ENCODE peak calls at places on chromosomes 13 and 19, in six cellular contexts. H is lung, V is tibial artery, M is epithelial cell of esophagus, A is body of pancreas, Y is choroid plexus epithelial cell. I is an unnamed sample.

GRCh38 chr13:76438050-76438449 is 448.2 kb downstream of the KCTD12 start:
- DNase-seq in V (no peak), A (no peak), M (peak; percentile 77), Y (peak; percentile 28), H (no peak), I (peak; percentile 42)

GRCh38 chr19:3178973-3179738 is 587 bp downstream of the S1PR4 start:
- DNase-seq in M (no peak), A (no peak), Y (no peak), H (no peak), V (no peak), I (no peak)

GRCh38 chr13:55615080-55615479 is 1525.6 kb upstream of the PRR20A start:
- DNase-seq in M (no peak), H (no peak), Y (no peak), V (no peak), A (no peak), I (no peak)

GRCh38 chr19:17406039-17406886 is 833 bp upstream of the BST2 start:
- DNase-seq in M (no peak), H (no peak), V (no peak), A (no peak), Y (peak; percentile 45), I (peak; percentile 38)

GRCh38 chr13:36293497-36293896 is 4.1 kb downstream of the CCDC169 start:
- DNase-seq in Y (no peak), M (no peak), A (no peak), V (no peak), H (no peak), I (no peak)

GRCh38 chr13:85586856-85587255 is 212.4 kb downstream of the SLITRK6 start:
- DNase-seq in H (no peak), A (no peak), V (no peak), M (no peak), Y (no peak), I (no peak)

GRCh38 chr19:29622191-29623070 is 16.3 kb downstream of the POP4 start:
- DNase-seq in H (no peak), M (peak; percentile 33), Y (peak; percentile 49), V (no peak), A (no peak), I (no peak)

GRCh38 chr13:66657165-66657895 is 572.8 kb downstream of the PCDH9 start:
- DNase-seq in Y (peak; percentile 95), H (peak; percentile 57), M (peak; percentile 100), V (peak; percentile 25), A (peak; percentile 52), I (peak; percentile 96)

GRCh38 chr13:113139580-113139979 is 17.0 kb downstream of the F10 start:
- DNase-seq in Y (no peak), V (no peak), M (no peak), H (no peak), A (no peak), I (no peak)

GRCh38 chr13:89936256-89936655 is 1411.2 kb upstream of the MIR17HG start:
- DNase-seq in V (no peak), A (no peak), Y (peak; percentile 9), M (peak; percentile 11), H (no peak), I (no peak)

GRCh38 chr19:19387108-19387507 is 18.4 kb upstream of the GATAD2A start:
- DNase-seq in V (no peak), Y (no peak), M (no peak), A (no peak), H (no peak), I (no peak)

GRCh38 chr13:27309967-27310598 is 39.5 kb downstream of the RASL11A start:
- DNase-seq in A (no peak), Y (peak; percentile 22), M (peak; percentile 51), H (no peak), V (no peak), I (no peak)

GRCh38 chr19:33879818-33880575 is 83.3 kb downstream of the KCTD15 start:
- DNase-seq in H (no peak), V (no peak), M (no peak), Y (peak; percentile 35), A (peak; percentile 72), I (no peak)

GRCh38 chr19:45079911-45080469 is 930 bp downstream of the GEMIN7 start:
- DNase-seq in H (no peak), A (no peak), Y (no peak), V (no peak), M (no peak), I (no peak)

GRCh38 chr19:40601061-40601973 is at the start of gene LTBP4:
- DNase-seq in M (peak; percentile 53), V (peak; percentile 56), H (peak; percentile 50), Y (peak; percentile 34), A (peak; percentile 51), I (peak; percentile 46)

GRCh38 chr13:24682353-24682752 is 2.1 kb downstream of the ATP12A start:
- DNase-seq in M (no peak), A (no peak), V (no peak), H (no peak), Y (no peak), I (no peak)

GRCh38 chr13:28031220-28031903 is 42.9 kb upstream of the URAD start:
- DNase-seq in Y (no peak), M (no peak), A (no peak), V (peak; percentile 34), H (peak; percentile 33), I (no peak)

GRCh38 chr13:108495686-108496363 is 133.6 kb upstream of the MYO16 start:
- DNase-seq in Y (peak; percentile 23), V (no peak), H (no peak), A (no peak), M (peak; percentile 14), I (no peak)

GRCh38 chr13:76856141-76856571 is 30.0 kb downstream of the KCTD12 start:
- DNase-seq in V (no peak), Y (peak; percentile 91), H (no peak), M (peak; percentile 91), A (no peak), I (peak; percentile 90)

GRCh38 chr19:53896682-53897081 is 12.4 kb upstream of the CACNG7 start:
- DNase-seq in Y (no peak), M (no peak), V (no peak), H (no peak), A (no peak), I (no peak)

GRCh38 chr13:26423634-26424033 is 133.8 kb upstream of the WASF3 start:
- DNase-seq in M (no peak), H (no peak), A (peak; percentile 19), V (peak; percentile 47), Y (no peak), I (peak; percentile 18)

GRCh38 chr19:15091918-15092753 is 10.1 kb downstream of the OR1I1 start:
- DNase-seq in H (no peak), V (no peak), Y (peak; percentile 78), M (peak; percentile 71), A (peak; percentile 83), I (peak; percentile 84)

GRCh38 chr13:76886005-76886291 is 257 bp downstream of the KCTD12 start:
- DNase-seq in A (no peak), H (no peak), V (no peak), M (no peak), Y (no peak), I (no peak)

GRCh38 chr19:55092423-55093318 is 17.0 kb downstream of the EPS8L1 start:
- DNase-seq in Y (no peak), V (no peak), A (peak; percentile 8), H (no peak), M (no peak), I (no peak)
- H3K4me3 ChIP-seq in Y (no peak overlapping the region), V (no peak overlapping the region), A (no peak overlapping the region), H (no peak overlapping the region), M (no peak overlapping the region), I (no peak overlapping the region)

DNA sequence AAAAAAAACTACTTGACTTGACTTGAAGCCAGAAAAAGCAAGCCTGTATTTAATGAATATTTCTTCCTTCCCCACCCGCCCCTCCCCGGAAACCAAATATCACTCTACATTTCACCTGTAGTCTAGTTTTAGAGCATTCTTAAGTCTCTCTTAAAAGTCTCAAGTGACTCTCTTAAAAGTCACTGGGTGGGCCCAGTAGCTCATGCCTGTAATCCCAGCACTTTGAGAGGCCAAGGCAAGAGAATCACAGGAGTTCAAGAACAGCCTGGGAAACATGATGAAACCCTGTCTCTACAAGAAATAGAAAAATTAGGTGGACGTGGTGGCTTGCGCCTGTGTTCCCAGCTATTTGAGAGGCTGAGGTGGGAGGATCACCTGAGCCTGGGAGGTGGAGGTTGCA is 72.0 kb downstream of the TSC22D1 start:
- DNase-seq in Y (no peak), V (no peak), H (peak; percentile 31), M (no peak), A (no peak), I (no peak)
- TF ChIP-seq CTCF in Y (no peak), V (no peak), H (no peak), M (no peak), A (no peak), I (no peak)

GRCh38 chr19:30785728-30786127 is 413.5 kb downstream of the ZNF536 start:
- DNase-seq in A (no peak), Y (peak; percentile 2), V (no peak), H (peak; percentile 0), M (no peak), I (no peak)

GRCh38 chr19:30792561-30793505 is 420.6 kb downstream of the ZNF536 start:
- DNase-seq in V (no peak), H (peak; percentile 25), M (no peak), Y (no peak), A (no peak), I (no peak)

GRCh38 chr19:30788105-30788765 is 416.1 kb downstream of the ZNF536 start:
- DNase-seq in A (no peak), M (no peak), Y (no peak), V (no peak), H (peak; percentile 10), I (no peak)

GRCh38 chr19:30791116-30791515 is 418.9 kb downstream of the ZNF536 start:
- DNase-seq in Y (no peak), M (no peak), A (no peak), V (no peak), H (peak; percentile 20), I (no peak)

GRCh38 chr19:30790048-30790680 is 418.0 kb downstream of the ZNF536 start:
- DNase-seq in M (no peak), H (no peak), A (no peak), Y (no peak), V (no peak), I (no peak)
- H3K4me3 ChIP-seq in M (no peak overlapping the region), H (no peak overlapping the region), A (no peak overlapping the region), Y (no peak overlapping the region), V (no peak overlapping the region), I (no peak overlapping the region)

GRCh38 chr13:99932912-99933311 is 38.7 kb downstream of the ZIC5 start:
- DNase-seq in H (no peak), A (no peak), M (no peak), V (no peak), Y (no peak), I (no peak)

GRCh38 chr13:99930925-99931324 is 40.6 kb downstream of the ZIC5 start:
- DNase-seq in M (no peak), A (no peak), H (no peak), Y (no peak), V (no peak), I (no peak)

GRCh38 chr13:99931462-99931861 is 40.1 kb downstream of the ZIC5 start:
- DNase-seq in M (no peak), V (no peak), H (no peak), Y (no peak), A (no peak), I (no peak)

GRCh38 chr13:99941086-99941485 is 30.5 kb downstream of the ZIC5 start:
- DNase-seq in Y (no peak), M (no peak), H (no peak), V (no peak), A (no peak), I (no peak)

DNA sequence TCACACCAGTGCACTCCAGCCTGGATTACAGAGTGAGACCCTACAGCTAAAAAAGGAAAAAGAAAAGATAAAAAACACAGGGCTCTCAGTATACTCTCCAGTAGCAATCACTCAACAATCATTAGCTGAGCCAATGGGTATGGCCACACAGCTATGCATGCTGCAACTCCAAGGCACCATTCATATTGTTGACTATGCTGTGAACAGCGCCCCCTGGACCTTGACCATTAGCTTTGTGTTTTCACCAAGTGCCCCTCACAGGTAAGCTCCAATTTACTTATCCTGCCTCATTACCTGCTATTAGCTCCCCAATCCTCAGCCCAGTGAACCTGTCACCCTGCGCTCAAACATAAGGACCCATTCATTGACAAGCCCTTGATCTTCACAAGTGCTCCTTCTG is 35.8 kb downstream of the ZIC5 start:
- DNase-seq in M (no peak), Y (no peak), V (no peak), A (no peak), H (no peak), I (no peak)
- TF ChIP-seq CTCF in M (no peak), Y (peak; percentile 26), V (no peak), A (no peak), H (no peak), I (no peak)